ENCODE peak calls at places on chromosomes 7 and 10, in four cellular contexts. C is fibroblast of lung, L is heart right ventricle, Y is psoas muscle. S is an unnamed sample.

GRCh38 chr10:108561649-108562048 is 1361.7 kb downstream of the XPNPEP1 start:
- DNase-seq in L (no peak), C (peak), Y (no peak), S (no peak)

GRCh38 chr10:48775206-48775517 is 90.5 kb downstream of the WDFY4 start:
- DNase-seq in C (no peak), Y (no peak), L (no peak), S (no peak)

GRCh38 chr7:141073641-141074161 is at the start of gene TMEM178B:
- DNase-seq in L (no peak), C (no peak), Y (no peak), S (peak)

GRCh38 chr7:77575187-77575586 is 38.1 kb downstream of the PTPN12 start:
- DNase-seq in Y (no peak), L (no peak), C (no peak), S (no peak)

GRCh38 chr7:27532256-27532783 is 130.4 kb downstream of the HIBADH start:
- DNase-seq in L (no peak), Y (no peak), C (peak), S (no peak)

GRCh38 chr7:80263321-80263720 is 128.7 kb downstream of the GNAI1 start:
- DNase-seq in Y (no peak), C (peak), L (no peak), S (no peak)

GRCh38 chr10:131282961-131283360 is 28.6 kb downstream of the TCERG1L start:
- DNase-seq in L (no peak), C (no peak), Y (no peak), S (no peak)

GRCh38 chr7:97018775-97019535 is 5.7 kb downstream of the DLX5 start:
- DNase-seq in Y (no peak), C (no peak), L (no peak), S (no peak)

GRCh38 chr7:115019882-115020605 is 98.2 kb downstream of the MDFIC start:
- DNase-seq in C (no peak), L (no peak), Y (no peak), S (no peak)

GRCh38 chr7:142812437-142813215 is 41.9 kb downstream of the PRSS2 start:
- DNase-seq in L (no peak), Y (no peak), C (no peak), S (no peak)

GRCh38 chr7:142813262-142813661 is 41.6 kb upstream of the EPHB6 start:
- DNase-seq in L (no peak), C (no peak), Y (no peak), S (no peak)

GRCh38 chr7:142811154-142811737 is 40.5 kb downstream of the PRSS2 start:
- DNase-seq in L (no peak), C (peak), Y (no peak), S (no peak)

GRCh38 chr7:142815099-142815498 is 39.8 kb upstream of the EPHB6 start:
- DNase-seq in Y (no peak), C (no peak), L (no peak), S (no peak)

GRCh38 chr7:142813699-142814098 is 41.2 kb upstream of the EPHB6 start:
- DNase-seq in Y (no peak), C (no peak), L (no peak), S (no peak)
- H3K27ac ChIP-seq in Y (no peak), C (no peak), L (no peak), S (no peak)

GRCh38 chr10:103083977-103084320 is 109.1 kb downstream of the NT5C2 start:
- DNase-seq in L (no peak), C (no peak), Y (no peak), S (no peak)

GRCh38 chr10:103080891-103081581 is 112.0 kb downstream of the NT5C2 start:
- DNase-seq in Y (no peak), L (no peak), C (no peak), S (no peak)

GRCh38 chr10:103082683-103083082 is 110.4 kb downstream of the NT5C2 start:
- DNase-seq in L (no peak), C (no peak), Y (no peak), S (no peak)

GRCh38 chr10:103086261-103086660 is 106.8 kb downstream of the NT5C2 start:
- DNase-seq in Y (no peak), C (no peak), L (no peak), S (no peak)

GRCh38 chr10:103083266-103083976 is 109.7 kb downstream of the NT5C2 start:
- DNase-seq in C (no peak), Y (no peak), L (no peak), S (no peak)
- TF ChIP-seq CTCF in C (no peak), Y (no peak), L (no peak), S (no peak)

GRCh38 chr10:97823734-97824133 is 25.9 kb upstream of the GOLGA7B start:
- DNase-seq in L (no peak), C (no peak), Y (peak), S (no peak)
- H3K27ac ChIP-seq in L (no peak), C (no peak), Y (peak), S (no peak)

GRCh38 chr7:130793855-130794618 is 60.0 kb upstream of the KLF14 start:
- DNase-seq in C (peak), L (no peak), Y (no peak), S (no peak)
- TF ChIP-seq CTCF in C (peak), L (no peak), Y (no peak), S (no peak)

DNA sequence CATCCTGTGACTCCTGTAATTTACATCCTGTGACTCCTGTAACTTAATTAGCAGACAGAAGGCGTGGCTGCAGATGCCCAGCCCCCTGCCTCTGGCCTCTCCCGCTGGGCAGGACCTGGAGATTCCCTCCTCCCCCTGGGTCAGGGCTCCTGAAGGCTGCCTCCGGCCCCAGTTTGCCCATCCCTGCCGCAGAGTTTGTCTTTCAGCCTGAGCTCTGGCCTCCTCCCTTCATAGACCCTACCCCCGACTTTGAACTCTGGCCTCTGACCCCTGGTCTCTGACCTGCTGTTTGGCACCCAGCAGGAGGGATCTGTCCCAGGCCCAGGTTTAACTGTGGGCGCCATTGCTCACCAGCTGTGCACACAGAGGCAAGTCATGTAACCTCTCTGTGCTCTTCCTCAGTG is 45.6 kb downstream of the ELFN1 start:
- DNase-seq in Y (no peak), C (no peak), L (no peak), S (no peak)
- H3K27ac ChIP-seq in Y (no peak), C (no peak), L (no peak), S (no peak)

DNA sequence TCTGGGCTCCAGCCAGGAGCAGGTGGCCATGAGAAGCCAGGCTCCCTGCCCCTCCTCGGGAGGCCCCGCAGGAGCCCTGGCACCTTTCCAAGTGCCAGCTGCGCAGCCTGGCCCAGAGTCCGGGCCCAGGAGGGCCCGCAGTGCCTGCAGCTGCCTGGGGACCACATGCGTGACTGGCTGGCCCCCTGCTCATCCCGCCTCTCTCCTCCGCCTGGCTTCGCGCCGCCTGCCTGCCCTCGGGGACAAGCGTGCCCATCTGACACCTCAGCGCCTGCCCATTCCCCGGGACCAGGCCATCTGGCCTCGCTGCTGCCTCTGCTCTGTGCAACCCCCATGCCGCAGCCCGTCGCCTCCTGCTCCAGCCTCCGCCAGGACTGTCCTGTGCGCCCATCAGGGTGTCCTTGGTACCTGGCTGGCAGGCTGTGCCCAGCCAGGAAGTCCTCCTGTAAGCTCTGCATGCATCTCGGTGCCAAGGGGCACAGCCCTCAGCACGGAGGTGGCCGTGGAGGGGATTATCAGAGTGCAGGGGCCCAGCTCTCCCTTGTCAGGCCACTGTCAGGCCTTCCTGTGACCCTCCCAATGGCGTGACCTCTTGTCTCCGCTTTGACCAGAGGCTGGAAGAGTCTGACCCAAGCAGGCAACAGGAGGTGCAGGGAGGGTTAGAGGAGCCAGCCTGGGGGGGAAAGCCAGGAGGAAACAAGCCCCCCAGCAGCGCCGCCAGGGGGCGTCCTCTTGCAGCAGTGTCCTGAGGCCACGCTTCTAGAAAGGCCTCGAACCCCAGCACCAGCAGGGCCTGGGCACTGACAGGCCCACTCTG is 50.5 kb downstream of the TMEM209 start:
- DNase-seq in L (no peak), C (no peak), Y (peak), S (peak)
- TF ChIP-seq CTCF in L (no peak), C (peak), Y (no peak), S (no peak)

GRCh38 chr10:73876566-73876965 is 2.2 kb upstream of the CAMK2G start:
- DNase-seq in Y (no peak), L (no peak), C (no peak), S (no peak)

GRCh38 chr10:73875139-73875475 is 752 bp upstream of the CAMK2G start:
- DNase-seq in C (no peak), L (no peak), Y (no peak), S (no peak)

GRCh38 chr10:73876971-73877370 is 2.6 kb upstream of the CAMK2G start:
- DNase-seq in C (no peak), Y (peak), L (no peak), S (no peak)

GRCh38 chr10:73877533-73878160 is 3.3 kb upstream of the CAMK2G start:
- DNase-seq in Y (peak), C (no peak), L (no peak), S (no peak)

DNA sequence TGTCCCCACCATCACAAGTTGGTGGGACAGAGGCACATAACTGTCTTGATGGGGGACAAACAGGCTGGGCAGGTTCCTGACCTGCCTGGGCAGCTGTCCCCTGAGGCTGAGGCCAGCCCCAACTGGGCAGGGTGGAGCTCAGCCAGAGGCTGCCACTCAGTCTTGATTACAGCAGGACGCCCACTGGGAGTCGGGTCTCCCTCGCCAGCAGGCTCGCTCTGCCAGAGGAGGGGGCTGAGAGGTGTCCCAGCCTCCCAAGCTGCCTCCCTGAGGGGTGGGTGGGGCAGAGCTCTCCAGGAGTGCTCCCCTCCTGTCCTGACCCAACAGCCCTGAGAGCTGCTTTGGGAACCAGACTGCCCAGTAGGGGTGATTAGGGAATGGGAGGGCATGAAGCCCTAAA is 1.8 kb upstream of the CAMK2G start:
- DNase-seq in Y (no peak), C (no peak), L (no peak), S (no peak)
- H3K27ac ChIP-seq in Y (peak), C (no peak), L (no peak), S (no peak)

GRCh38 chr7:73861305-73861704 is 346 bp downstream of the TMEM270 start:
- DNase-seq in L (no peak), Y (no peak), C (no peak), S (no peak)

GRCh38 chr7:73869011-73869785 is 8.2 kb downstream of the TMEM270 start:
- DNase-seq in C (no peak), L (no peak), Y (no peak), S (no peak)

GRCh38 chr7:73866446-73866767 is 5.4 kb downstream of the TMEM270 start:
- DNase-seq in Y (no peak), C (no peak), L (no peak), S (no peak)

GRCh38 chr7:73865738-73866445 is 4.9 kb downstream of the TMEM270 start:
- DNase-seq in C (peak), L (no peak), Y (peak), S (no peak)

GRCh38 chr7:73864981-73865711 is 4.2 kb downstream of the TMEM270 start:
- DNase-seq in L (no peak), Y (no peak), C (no peak), S (no peak)
- TF ChIP-seq CTCF in L (no peak), Y (no peak), C (no peak), S (no peak)

DNA sequence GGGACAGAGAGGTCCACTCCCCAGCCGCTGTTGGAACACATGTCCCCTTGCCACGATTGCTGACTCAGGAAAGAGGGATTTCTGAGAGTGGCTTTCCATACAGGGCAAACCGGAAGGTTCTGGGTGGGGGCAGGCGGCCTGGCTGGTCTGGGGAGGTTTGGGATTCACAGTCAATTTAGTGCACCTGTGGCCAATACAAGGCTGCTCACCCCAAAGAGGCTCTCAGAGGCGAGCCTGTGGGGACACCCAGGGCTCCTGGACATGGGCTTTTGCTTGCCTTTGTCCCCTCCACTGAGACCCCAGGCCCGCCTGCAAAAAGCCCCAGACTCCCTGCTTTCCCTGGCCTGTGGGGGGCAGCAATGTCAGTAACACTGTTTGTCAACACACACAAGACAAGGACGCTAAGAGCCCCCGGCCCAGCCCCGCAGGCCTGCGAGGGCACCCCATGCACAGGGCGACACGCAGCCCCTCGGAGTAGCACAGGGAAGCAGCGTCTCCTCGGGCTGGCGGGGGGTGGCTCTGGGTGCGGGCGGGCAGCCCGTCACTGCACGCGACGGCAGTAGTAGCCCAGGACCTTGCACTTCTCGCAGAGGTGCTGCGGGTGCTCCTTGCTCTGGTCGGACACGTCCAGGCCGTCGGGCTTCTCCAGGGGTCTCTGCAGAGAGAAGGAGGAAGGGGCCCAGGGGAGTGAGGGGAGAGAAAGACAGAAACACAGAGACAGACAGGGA is 38.7 kb downstream of the PPIF start:
- DNase-seq in C (no peak), Y (peak), L (no peak), S (no peak)
- H3K27ac ChIP-seq in C (no peak), Y (no peak), L (no peak), S (no peak)

DNA sequence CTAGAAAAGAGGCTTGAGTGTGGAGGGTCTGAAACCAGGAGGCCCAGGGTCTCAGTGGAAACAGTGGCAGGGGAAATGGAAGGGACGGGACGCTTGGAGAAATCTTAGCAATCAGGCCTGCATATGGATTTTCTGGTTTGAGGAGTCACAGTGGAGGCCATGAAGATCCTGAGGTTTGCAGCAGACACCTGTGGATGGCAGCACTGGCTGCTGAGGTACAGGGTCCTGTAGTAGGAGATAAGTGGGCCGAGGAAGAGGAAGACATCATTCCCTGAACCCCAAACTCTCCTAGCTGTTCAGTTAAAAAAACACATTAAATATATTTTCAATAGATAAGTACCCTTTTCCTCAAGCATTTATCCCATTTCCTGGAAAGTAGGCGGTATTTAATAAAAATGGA is 208.8 kb upstream of the IGFBP3 start:
- DNase-seq in Y (no peak), C (no peak), L (no peak), S (no peak)
- TF ChIP-seq CTCF in Y (no peak), C (no peak), L (no peak), S (no peak)